ENCODE peak calls at places on chromosome 17, in ten cellular contexts. K, Q, M, T, C, R, D, J, L and W are unnamed samples.

GRCh38 chr17:15422392-15422957 is 44.9 kb downstream of the CDRT4 start:
- DNase-seq in C (no peak), R (no peak), M (no peak), K (no peak), J (no peak), L (no peak), Q (no peak), D (no peak), T (no peak), W (no peak)

GRCh38 chr17:27245230-27245696 is 48.7 kb upstream of the WSB1 start:
- DNase-seq in C (peak), T (peak), R (peak), J (peak), M (peak), D (peak), K (peak), L (peak), Q (peak), W (peak)

GRCh38 chr17:16433514-16433913 is 18.1 kb downstream of the TRPV2 start:
- DNase-seq in C (no peak), M (no peak), K (no peak), J (no peak), Q (no peak), T (no peak), D (no peak), L (no peak), R (no peak), W (no peak)

GRCh38 chr17:74737299-74738050 is 419 bp downstream of the RAB37 start:
- DNase-seq in M (no peak), C (peak), D (no peak), Q (peak), J (no peak), T (peak), R (peak), K (no peak), L (no peak), W (peak)

GRCh38 chr17:32878211-32878610 is 1.3 kb upstream of the MYO1D start:
- DNase-seq in M (no peak), R (no peak), C (peak), Q (no peak), T (no peak), L (no peak), J (no peak), K (peak), D (no peak), W (no peak)

GRCh38 chr17:57949649-57950048 is 5.6 kb downstream of the CUEDC1 start:
- DNase-seq in R (peak), K (peak), L (no peak), C (peak), D (no peak), M (no peak), Q (no peak), J (no peak), T (no peak), W (no peak)

GRCh38 chr17:65545708-65546523 is 15.5 kb downstream of the AXIN2 start:
- DNase-seq in C (no peak), D (no peak), M (no peak), T (no peak), L (no peak), K (no peak), Q (no peak), J (no peak), R (no peak), W (no peak)

GRCh38 chr17:76083536-76083935 is 4.6 kb downstream of the ZACN start:
- DNase-seq in J (no peak), C (no peak), Q (no peak), K (no peak), R (no peak), M (no peak), T (no peak), L (no peak), D (no peak), W (no peak)

GRCh38 chr17:47651704-47652103 is 2.0 kb downstream of the KPNB1 start:
- DNase-seq in C (no peak), D (no peak), L (no peak), T (no peak), K (no peak), M (no peak), R (no peak), Q (no peak), J (no peak), W (no peak)

GRCh38 chr17:2955931-2956582 is 107.3 kb downstream of the OR1D5 start:
- DNase-seq in R (no peak), J (no peak), L (no peak), Q (no peak), K (no peak), M (no peak), D (peak), T (no peak), C (no peak), W (no peak)

GRCh38 chr17:7857724-7858486 is at the start of gene CYB5D1:
- DNase-seq in C (peak), K (no peak), T (peak), R (peak), L (peak), J (peak), Q (peak), D (no peak), M (peak), W (peak)

GRCh38 chr17:44932526-44933097 is 15.0 kb downstream of the KIF18B start:
- DNase-seq in L (no peak), D (peak), T (no peak), Q (no peak), M (no peak), C (no peak), J (no peak), R (no peak), K (no peak), W (no peak)

GRCh38 chr17:75152971-75153853 is 1.1 kb downstream of the JPT1 start:
- DNase-seq in C (peak), J (no peak), Q (no peak), T (peak), L (no peak), R (peak), M (peak), K (peak), D (no peak), W (no peak)

GRCh38 chr17:7742729-7743128 is 25.2 kb downstream of the DNAH2 start:
- DNase-seq in M (no peak), L (no peak), K (no peak), R (no peak), Q (no peak), T (no peak), C (no peak), J (no peak), D (no peak), W (no peak)

GRCh38 chr17:31048780-31049179 is 46.0 kb upstream of the NF1 start:
- DNase-seq in Q (no peak), C (no peak), R (no peak), M (no peak), T (no peak), D (no peak), L (no peak), K (peak), J (no peak), W (no peak)

GRCh38 chr17:14604920-14605599 is 304.2 kb downstream of the HS3ST3B1 start:
- DNase-seq in L (no peak), M (no peak), J (peak), T (no peak), Q (no peak), K (no peak), D (no peak), C (no peak), R (no peak), W (no peak)

GRCh38 chr17:45307290-45308015 is 9.4 kb downstream of the MAP3K14 start:
- DNase-seq in L (no peak), C (peak), R (peak), K (peak), M (peak), D (no peak), T (no peak), J (no peak), Q (no peak), W (peak)

GRCh38 chr17:17698869-17699351 is 17.7 kb downstream of the RAI1 start:
- DNase-seq in J (no peak), M (no peak), C (peak), D (no peak), R (no peak), Q (no peak), L (no peak), T (peak), K (no peak), W (no peak)

GRCh38 chr17:6683081-6683684 is 30.0 kb downstream of the SLC13A5 start:
- DNase-seq in M (no peak), T (no peak), R (no peak), K (no peak), Q (no peak), D (no peak), L (no peak), J (no peak), C (no peak), W (no peak)

GRCh38 chr17:7922499-7923289 is 6.6 kb upstream of the RNF227 start:
- DNase-seq in T (peak), R (peak), C (peak), J (peak), Q (peak), L (peak), D (no peak), M (peak), K (peak), W (peak)

GRCh38 chr17:74523308-74523707 is 8.0 kb downstream of the CD300LB start:
- DNase-seq in R (no peak), K (no peak), T (no peak), L (no peak), J (no peak), C (no peak), D (no peak), Q (no peak), M (no peak), W (no peak)

GRCh38 chr17:17523001-17523713 is 27.0 kb upstream of the RASD1 start:
- DNase-seq in T (no peak), M (no peak), K (no peak), J (no peak), D (no peak), R (no peak), Q (no peak), L (peak), C (no peak), W (no peak)

GRCh38 chr17:9138161-9138717 is 116.9 kb downstream of the NTN1 start:
- DNase-seq in J (no peak), L (no peak), M (no peak), K (no peak), T (no peak), C (no peak), Q (no peak), D (no peak), R (no peak), W (no peak)

GRCh38 chr17:31629696-31630470 is 229.2 kb downstream of the COPRS start:
- DNase-seq in J (no peak), K (no peak), R (no peak), T (no peak), C (peak), D (no peak), L (no peak), Q (no peak), M (no peak), W (no peak)

GRCh38 chr17:39794249-39794970 is 56.7 kb downstream of the GRB7 start:
- DNase-seq in J (no peak), M (no peak), D (no peak), L (no peak), T (no peak), C (no peak), R (peak), K (no peak), Q (no peak), W (peak)

GRCh38 chr17:55642741-55643140 is 79.9 kb downstream of the TMEM100 start:
- DNase-seq in C (no peak), M (no peak), T (no peak), Q (no peak), D (no peak), K (no peak), R (no peak), L (no peak), J (no peak), W (no peak)

GRCh38 chr17:4230142-4230541 is 33.6 kb downstream of the ANKFY1 start:
- DNase-seq in J (no peak), M (no peak), R (no peak), Q (no peak), L (no peak), K (peak), T (no peak), D (no peak), C (peak), W (no peak)

GRCh38 chr17:42180411-42180921 is 476 bp downstream of the KCNH4 start:
- DNase-seq in C (no peak), Q (no peak), K (no peak), T (peak), L (no peak), J (no peak), R (no peak), D (no peak), M (no peak), W (no peak)

GRCh38 chr17:81019563-81020442 is 15.1 kb upstream of the BAIAP2 start:
- DNase-seq in Q (no peak), R (no peak), D (no peak), T (no peak), M (no peak), L (no peak), K (no peak), C (no peak), J (no peak), W (no peak)

GRCh38 chr17:10197721-10198508 is 491 bp downstream of the GAS7 start:
- DNase-seq in R (no peak), D (no peak), Q (no peak), C (no peak), K (no peak), L (no peak), J (peak), M (no peak), T (peak), W (no peak)

GRCh38 chr17:41967141-41967920 is 736 bp downstream of the CNP start:
- DNase-seq in C (peak), J (peak), R (peak), K (no peak), D (no peak), Q (no peak), M (peak), L (no peak), T (no peak), W (no peak)

GRCh38 chr17:48488548-48489106 is 42.2 kb downstream of the HOXB1 start:
- DNase-seq in Q (no peak), L (peak), M (no peak), T (no peak), R (peak), K (no peak), J (no peak), C (no peak), D (no peak), W (no peak)

GRCh38 chr17:29342148-29342765 is 47.9 kb upstream of the TAOK1 start:
- DNase-seq in C (no peak), L (no peak), M (no peak), R (no peak), J (no peak), Q (no peak), T (no peak), K (no peak), D (no peak), W (no peak)

GRCh38 chr17:17749025-17749772 is 67.9 kb downstream of the RAI1 start:
- DNase-seq in Q (no peak), J (peak), L (peak), M (no peak), T (no peak), C (no peak), K (no peak), R (no peak), D (no peak), W (no peak)

GRCh38 chr17:14790518-14790917 is 474.6 kb downstream of the PMP22 start:
- DNase-seq in R (no peak), D (no peak), C (no peak), J (no peak), Q (no peak), T (no peak), L (no peak), M (no peak), K (no peak), W (no peak)

GRCh38 chr17:18921485-18921884 is 30.5 kb upstream of the SLC5A10 start:
- DNase-seq in Q (no peak), T (no peak), L (no peak), C (no peak), D (no peak), J (no peak), M (no peak), R (no peak), K (no peak), W (no peak)

GRCh38 chr17:61786088-61786487 is 77.2 kb downstream of the BRIP1 start:
- DNase-seq in R (peak), T (no peak), M (no peak), K (no peak), J (no peak), L (no peak), Q (no peak), C (no peak), D (no peak), W (no peak)